ENCODE peak calls at places on chromosome 13, in nine cellular contexts. A is breast epithelium, P is GM12891, V is body of pancreas, Q is spleen, Y is sigmoid colon, C is tibial nerve, Z is suprapubic skin, R is HCT116. H is an unnamed sample.

GRCh38 chr13:26660761-26661160 is 99.8 kb downstream of the GPR12 start:
- DNase-seq in A (no peak), P (no peak), V (no peak), Q (no peak), Y (no peak), C (no peak), Z (no peak), R (no peak), H (no peak)

GRCh38 chr13:26420282-26420960 is 137.1 kb upstream of the WASF3 start:
- DNase-seq in A (no peak), P (no peak), V (no peak), Q (no peak), Y (no peak), C (no peak), Z (no peak), R (no peak), H (no peak)

GRCh38 chr13:94112227-94112626 is 367.3 kb downstream of the DCT start:
- DNase-seq in A (no peak), P (no peak), V (peak), Q (no peak), Y (no peak), C (peak), Z (no peak), R (no peak), H (peak)

GRCh38 chr13:29754486-29754806 is 96.0 kb downstream of the UBL3 start:
- DNase-seq in A (no peak), P (no peak), V (no peak), Q (no peak), Y (no peak), C (no peak), Z (no peak), R (peak), H (no peak)

GRCh38 chr13:33642374-33643065 is 175.4 kb upstream of the RFC3 start:
- DNase-seq in A (peak), P (no peak), V (peak), Q (no peak), Y (peak), C (peak), Z (no peak), R (no peak), H (no peak)

GRCh38 chr13:33453911-33454310 is 168.4 kb upstream of the STARD13 start:
- DNase-seq in A (no peak), P (no peak), V (no peak), Q (no peak), Y (no peak), C (no peak), Z (no peak), R (no peak), H (no peak)

GRCh38 chr13:47798906-47799305 is 202.2 kb downstream of the SUCLA2 start:
- DNase-seq in A (no peak), P (no peak), V (no peak), Q (no peak), Y (no peak), C (no peak), Z (no peak), R (no peak), H (peak)

GRCh38 chr13:48159436-48160225 is 64.7 kb upstream of the MED4 start:
- DNase-seq in A (no peak), P (no peak), V (no peak), Q (no peak), Y (no peak), C (no peak), Z (no peak), R (no peak), H (no peak)

GRCh38 chr13:108959254-108959653 is 329.8 kb downstream of the MYO16 start:
- DNase-seq in A (no peak), P (no peak), V (no peak), Q (no peak), Y (no peak), C (no peak), Z (no peak), R (no peak), H (no peak)

GRCh38 chr13:109576331-109576813 is 210.0 kb downstream of the IRS2 start:
- DNase-seq in A (no peak), P (no peak), V (peak), Q (no peak), Y (no peak), C (no peak), Z (no peak), R (no peak), H (no peak)

GRCh38 chr13:42574435-42575311 is 721 bp downstream of the TNFSF11 start:
- DNase-seq in A (no peak), P (peak), V (no peak), Q (peak), Y (no peak), C (no peak), Z (no peak), R (no peak), H (no peak)

GRCh38 chr13:113967206-113967720 is 6.6 kb downstream of the C13orf46 start:
- DNase-seq in A (no peak), P (no peak), V (no peak), Q (no peak), Y (peak), C (no peak), Z (no peak), R (no peak), H (no peak)

GRCh38 chr13:62049992-62050391 is 634.3 kb upstream of the PCDH20 start:
- DNase-seq in A (no peak), P (no peak), V (no peak), Q (no peak), Y (no peak), C (no peak), Z (no peak), R (no peak), H (no peak)

GRCh38 chr13:71869274-71869673 is 2.3 kb upstream of the DACH1 start:
- DNase-seq in A (no peak), P (no peak), V (no peak), Q (no peak), Y (no peak), C (no peak), Z (no peak), R (no peak), H (no peak)

GRCh38 chr13:71865858-71866172 is 1.2 kb downstream of the DACH1 start:
- DNase-seq in A (no peak), P (no peak), V (no peak), Q (peak), Y (peak), C (no peak), Z (no peak), R (no peak), H (no peak)

GRCh38 chr13:71864981-71865857 is 1.8 kb downstream of the DACH1 start:
- DNase-seq in A (no peak), P (no peak), V (peak), Q (peak), Y (peak), C (no peak), Z (peak), R (no peak), H (no peak)

GRCh38 chr13:71866173-71867091 is 572 bp downstream of the DACH1 start:
- DNase-seq in A (no peak), P (peak), V (peak), Q (peak), Y (no peak), C (no peak), Z (peak), R (no peak), H (no peak)

DNA sequence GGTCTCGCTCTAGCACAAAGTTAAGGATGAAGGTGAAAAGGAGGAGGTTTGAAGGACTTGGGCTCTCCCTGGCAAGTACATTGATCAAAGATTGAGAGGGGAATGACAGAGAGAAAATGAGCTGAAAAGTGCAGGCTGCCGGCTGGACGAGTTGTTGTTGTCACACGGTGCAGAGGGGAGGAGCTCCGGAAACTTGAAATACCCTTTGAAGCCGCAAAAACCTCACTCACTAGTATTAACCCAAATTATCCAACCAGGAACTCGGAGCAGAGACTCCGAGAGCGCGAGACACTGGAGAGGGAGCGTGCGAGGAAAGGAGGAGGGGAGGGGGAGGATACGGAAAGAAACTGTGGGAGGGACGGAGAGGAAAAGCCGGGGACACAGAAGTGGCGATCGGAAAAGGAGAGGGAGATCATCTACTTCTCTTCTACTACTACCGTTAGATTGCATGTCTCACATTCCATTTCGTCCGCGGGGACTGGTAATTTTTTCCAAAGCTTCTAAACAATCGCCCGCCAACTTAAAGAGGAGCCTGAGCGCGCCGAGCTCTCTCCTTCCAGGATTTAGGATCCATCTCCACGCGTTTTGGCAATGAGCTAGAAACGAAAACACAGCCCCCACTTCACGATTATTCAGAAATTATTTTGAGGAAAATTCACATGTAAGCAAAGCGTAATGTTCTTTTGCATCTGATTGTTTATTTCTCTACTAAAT is at the start of gene DACH1:
- DNase-seq in A (no peak), P (peak), V (peak), Q (peak), Y (no peak), C (no peak), Z (peak), R (no peak), H (peak)
- TF ChIP-seq POLR2A in A (no peak), P (no peak), V (no peak), Q (no peak), Y (no peak), C (no peak), Z (no peak), R (no peak), H (no peak)

GRCh38 chr13:52454825-52455676 is at the start of gene CKAP2:
- DNase-seq in A (peak), P (peak), V (peak), Q (peak), Y (peak), C (peak), Z (peak), R (peak), H (peak)
- TF ChIP-seq POLR2A in A (peak), P (peak), V (peak), Q (no peak), Y (peak), C (peak), Z (no peak), R (peak), H (peak)

DNA sequence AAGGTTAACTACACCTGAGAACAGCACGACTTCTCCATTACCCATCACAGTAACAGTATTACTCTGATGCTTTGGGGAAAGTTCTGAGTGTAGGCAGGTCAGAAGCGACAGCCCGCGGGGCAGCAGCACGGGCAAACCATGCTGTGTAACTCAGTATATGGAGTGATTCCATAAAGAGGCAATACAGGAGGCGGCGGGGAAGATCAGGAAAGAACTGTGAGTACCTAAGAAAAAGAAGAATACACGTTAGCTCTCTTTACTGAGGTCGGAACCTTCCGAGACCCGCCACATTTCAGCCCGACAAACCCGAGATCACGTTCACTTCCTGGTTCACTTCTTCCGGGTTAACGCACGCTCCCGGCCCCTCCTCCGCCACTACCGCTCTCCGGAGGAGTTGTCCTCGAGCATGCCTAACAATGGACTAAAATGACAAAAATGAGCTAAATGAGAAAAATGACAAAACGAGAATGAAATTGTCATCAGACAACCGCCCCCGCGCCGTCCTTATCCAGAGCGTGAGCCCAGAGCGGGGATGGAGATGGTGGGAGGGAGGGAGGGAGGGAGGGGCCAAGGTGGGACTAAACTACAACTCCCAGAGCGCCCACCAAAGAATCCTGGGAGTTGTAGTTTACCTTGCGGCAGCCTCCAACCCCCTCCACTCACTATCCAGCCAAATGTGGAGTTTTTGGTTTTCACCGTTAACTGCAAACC is at the start of gene MTRF1:
- DNase-seq in A (peak), P (peak), V (peak), Q (peak), Y (peak), C (peak), Z (peak), R (peak), H (peak)
- TF ChIP-seq POLR2A in A (no peak), P (peak), V (no peak), Q (no peak), Y (no peak), C (no peak), Z (no peak), R (no peak), H (peak)

DNA sequence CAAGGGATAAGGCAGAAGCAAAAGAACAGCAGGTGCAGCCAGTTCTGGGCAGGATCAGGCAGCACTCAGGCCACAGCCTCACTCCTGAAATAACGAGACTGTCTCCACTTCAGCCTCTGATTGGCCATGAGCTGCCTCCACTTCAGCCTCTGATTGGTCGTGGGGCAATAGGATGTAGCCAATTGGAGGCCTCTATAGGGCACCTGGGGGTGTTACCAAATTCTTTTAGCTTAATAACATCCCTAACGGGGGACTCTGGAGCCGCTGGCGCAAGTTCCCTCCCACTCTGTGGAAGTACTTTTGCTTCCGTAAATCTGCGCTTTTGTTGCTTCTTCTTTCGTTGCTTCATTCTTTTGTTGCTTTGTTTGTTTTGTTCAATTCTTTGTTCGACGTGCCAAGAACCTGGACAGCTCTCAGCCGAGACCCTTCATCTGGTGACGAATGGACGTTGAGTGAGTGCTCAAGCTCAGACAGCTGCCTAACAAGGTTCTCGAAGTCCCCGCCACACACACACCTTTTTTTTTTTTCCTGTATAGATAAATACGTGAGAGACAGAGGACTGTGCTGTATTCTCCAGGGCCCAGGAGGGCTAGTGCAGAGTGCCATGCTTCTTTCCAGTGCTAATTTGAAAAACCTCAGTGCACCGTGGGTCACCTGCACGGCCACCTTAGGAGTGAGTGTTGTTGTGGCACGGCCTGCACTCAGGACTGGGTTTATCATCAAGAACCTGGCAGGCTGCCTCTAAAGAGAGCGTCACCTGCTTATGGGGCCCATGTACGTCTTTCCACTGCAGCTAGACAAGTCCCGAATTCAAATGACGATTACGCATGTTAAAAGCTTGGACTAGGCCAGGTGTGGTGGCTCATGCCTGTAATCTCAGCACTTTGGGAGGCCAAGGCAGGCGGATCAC is 32.0 kb upstream of the TUBGCP3 start:
- DNase-seq in A (no peak), P (no peak), V (no peak), Q (peak), Y (no peak), C (no peak), Z (no peak), R (peak), H (no peak)
- TF ChIP-seq POLR2A in A (no peak), P (no peak), V (no peak), Q (no peak), Y (no peak), C (no peak), Z (no peak), R (no peak), H (no peak)

GRCh38 chr13:32316030-32316344 is 679 bp downstream of the BRCA2 start:
- DNase-seq in A (no peak), P (peak), V (no peak), Q (no peak), Y (no peak), C (no peak), Z (no peak), R (no peak), H (no peak)

GRCh38 chr13:32314271-32314967 is 744 bp downstream of the ZAR1L start:
- DNase-seq in A (no peak), P (no peak), V (no peak), Q (peak), Y (peak), C (peak), Z (no peak), R (no peak), H (no peak)

GRCh38 chr13:32316476-32316875 is 1.2 kb downstream of the BRCA2 start:
- DNase-seq in A (no peak), P (no peak), V (no peak), Q (no peak), Y (no peak), C (no peak), Z (no peak), R (no peak), H (no peak)

GRCh38 chr13:32314968-32315254 is 252 bp downstream of the ZAR1L start:
- DNase-seq in A (peak), P (peak), V (peak), Q (no peak), Y (no peak), C (no peak), Z (no peak), R (peak), H (no peak)

DNA sequence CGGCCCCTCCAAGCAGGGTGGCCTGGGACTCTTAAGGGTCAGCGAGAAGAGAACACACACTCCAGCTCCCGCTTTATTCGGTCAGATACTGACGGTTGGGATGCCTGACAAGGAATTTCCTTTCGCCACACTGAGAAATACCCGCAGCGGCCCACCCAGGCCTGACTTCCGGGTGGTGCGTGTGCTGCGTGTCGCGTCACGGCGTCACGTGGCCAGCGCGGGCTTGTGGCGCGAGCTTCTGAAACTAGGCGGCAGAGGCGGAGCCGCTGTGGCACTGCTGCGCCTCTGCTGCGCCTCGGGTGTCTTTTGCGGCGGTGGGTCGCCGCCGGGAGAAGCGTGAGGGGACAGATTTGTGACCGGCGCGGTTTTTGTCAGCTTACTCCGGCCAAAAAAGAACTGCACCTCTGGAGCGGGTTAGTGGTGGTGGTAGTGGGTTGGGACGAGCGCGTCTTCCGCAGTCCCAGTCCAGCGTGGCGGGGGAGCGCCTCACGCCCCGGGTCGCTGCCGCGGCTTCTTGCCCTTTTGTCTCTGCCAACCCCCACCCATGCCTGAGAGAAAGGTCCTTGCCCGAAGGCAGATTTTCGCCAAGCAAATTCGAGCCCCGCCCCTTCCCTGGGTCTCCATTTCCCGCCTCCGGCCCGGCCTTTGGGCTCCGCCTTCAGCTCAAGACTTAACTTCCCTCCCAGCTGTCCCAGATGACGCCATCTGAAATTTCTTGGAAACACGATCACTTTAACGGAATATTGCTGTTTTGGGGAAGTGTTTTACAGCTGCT is at the start of the genes BRCA2 and ZAR1L:
- DNase-seq in A (peak), P (peak), V (peak), Q (peak), Y (peak), C (peak), Z (peak), R (peak), H (peak)
- TF ChIP-seq POLR2A in A (peak), P (peak), V (peak), Q (peak), Y (peak), C (no peak), Z (no peak), R (peak), H (peak)

GRCh38 chr13:51520524-51520923 is 63.7 kb upstream of the WDFY2 start:
- DNase-seq in A (peak), P (no peak), V (no peak), Q (no peak), Y (no peak), C (no peak), Z (no peak), R (no peak), H (no peak)

GRCh38 chr13:51524312-51524711 is 60.0 kb upstream of the WDFY2 start:
- DNase-seq in A (no peak), P (no peak), V (no peak), Q (no peak), Y (no peak), C (no peak), Z (no peak), R (no peak), H (no peak)

GRCh38 chr13:51523082-51523518 is 61.2 kb upstream of the WDFY2 start:
- DNase-seq in A (peak), P (no peak), V (peak), Q (no peak), Y (no peak), C (no peak), Z (no peak), R (no peak), H (no peak)

GRCh38 chr13:51525567-51526165 is 58.6 kb upstream of the WDFY2 start:
- DNase-seq in A (no peak), P (no peak), V (no peak), Q (no peak), Y (no peak), C (no peak), Z (no peak), R (no peak), H (no peak)

DNA sequence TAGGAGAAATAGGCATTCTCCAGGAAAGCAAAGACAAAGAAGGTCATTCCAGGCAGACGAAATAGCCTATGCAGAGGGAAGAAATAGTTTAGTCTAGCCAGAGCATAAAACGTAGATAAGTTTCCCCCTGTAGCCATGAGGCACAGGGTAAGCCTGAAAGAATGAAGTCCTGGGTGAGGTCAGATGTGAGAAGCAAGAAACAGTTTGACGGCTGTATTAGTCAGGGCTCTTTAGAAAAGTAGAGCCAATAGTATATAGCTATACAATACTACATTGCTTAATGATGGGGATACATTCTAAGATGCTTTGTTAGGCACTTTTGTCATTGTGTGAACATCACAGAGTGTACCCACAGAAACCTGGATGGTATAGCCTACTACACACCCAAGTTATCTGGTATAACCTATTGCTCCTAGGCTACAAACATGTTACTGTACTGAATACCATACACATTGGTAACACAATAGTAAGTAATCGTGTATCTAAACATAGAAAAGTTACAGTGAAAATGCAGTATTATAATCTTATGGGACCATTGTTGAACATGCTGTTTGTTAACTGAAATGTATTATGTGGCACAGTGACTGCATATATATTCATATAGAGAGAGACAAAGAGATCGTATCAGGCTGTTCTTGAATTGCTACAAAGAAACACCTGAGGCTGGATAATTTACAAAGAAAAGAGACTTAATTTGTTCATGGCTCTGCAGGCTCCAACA is 59.3 kb upstream of the WDFY2 start:
- DNase-seq in A (no peak), P (no peak), V (no peak), Q (no peak), Y (no peak), C (no peak), Z (no peak), R (no peak), H (no peak)
- TF ChIP-seq POLR2A in A (no peak), P (no peak), V (no peak), Q (no peak), Y (no peak), C (no peak), Z (no peak), R (no peak), H (no peak)